ENCODE peak calls at places on chromosomes 2 and 18, in six cellular contexts. One of them, this sample, is unnamed.

GRCh38 chr2:240452471-240453256 is 17.2 kb downstream of the GPC1 start:
- DNase-seq in cardiac fibroblast: peak
- DNase-seq in lower lobe of right lung: peak
- DNase-seq in bronchial epithelial cell: no peak
- DNase-seq in coronary artery: no peak
- DNase-seq in HFF-Myc: no peak
- DNase-seq in this sample: no peak

GRCh38 chr18:55470826-55471225 is 117.2 kb downstream of the TCF4 start:
- DNase-seq in cardiac fibroblast: no peak
- DNase-seq in lower lobe of right lung: no peak
- DNase-seq in bronchial epithelial cell: no peak
- DNase-seq in coronary artery: no peak
- DNase-seq in HFF-Myc: no peak
- DNase-seq in this sample: no peak

GRCh38 chr18:48762022-48762421 is 188.7 kb downstream of the SMAD7 start:
- DNase-seq in cardiac fibroblast: no peak
- DNase-seq in lower lobe of right lung: no peak
- DNase-seq in bronchial epithelial cell: no peak
- DNase-seq in coronary artery: no peak
- DNase-seq in HFF-Myc: no peak
- DNase-seq in this sample: no peak

GRCh38 chr2:212580117-212580516 is 41.5 kb upstream of the ERBB4 start:
- DNase-seq in cardiac fibroblast: no peak
- DNase-seq in lower lobe of right lung: no peak
- DNase-seq in bronchial epithelial cell: no peak
- DNase-seq in coronary artery: no peak
- DNase-seq in HFF-Myc: no peak
- DNase-seq in this sample: no peak

GRCh38 chr2:29426354-29426753 is 311.1 kb downstream of the CLIP4 start:
- DNase-seq in cardiac fibroblast: no peak
- DNase-seq in lower lobe of right lung: no peak
- DNase-seq in bronchial epithelial cell: no peak
- DNase-seq in coronary artery: no peak
- DNase-seq in HFF-Myc: no peak
- DNase-seq in this sample: no peak

GRCh38 chr2:25740810-25741381 is 67.5 kb upstream of the DTNB start:
- DNase-seq in cardiac fibroblast: no peak
- DNase-seq in lower lobe of right lung: no peak
- DNase-seq in bronchial epithelial cell: peak
- DNase-seq in coronary artery: no peak
- DNase-seq in HFF-Myc: no peak
- DNase-seq in this sample: no peak

GRCh38 chr2:202564226-202564625 is 70.5 kb upstream of the FAM117B start:
- DNase-seq in cardiac fibroblast: peak
- DNase-seq in lower lobe of right lung: no peak
- DNase-seq in bronchial epithelial cell: no peak
- DNase-seq in coronary artery: no peak
- DNase-seq in HFF-Myc: no peak
- DNase-seq in this sample: no peak

GRCh38 chr18:36316246-36316645 is 18.7 kb downstream of the FHOD3 start:
- DNase-seq in cardiac fibroblast: no peak
- DNase-seq in lower lobe of right lung: no peak
- DNase-seq in bronchial epithelial cell: no peak
- DNase-seq in coronary artery: no peak
- DNase-seq in HFF-Myc: no peak
- DNase-seq in this sample: no peak

GRCh38 chr18:13452448-13452811 is 233.9 kb downstream of the LDLRAD4 start:
- DNase-seq in cardiac fibroblast: peak
- DNase-seq in lower lobe of right lung: no peak
- DNase-seq in bronchial epithelial cell: peak
- DNase-seq in coronary artery: peak
- DNase-seq in HFF-Myc: no peak
- DNase-seq in this sample: no peak

GRCh38 chr2:207224391-207224790 is 58.6 kb upstream of the KLF7 start:
- DNase-seq in cardiac fibroblast: no peak
- DNase-seq in lower lobe of right lung: no peak
- DNase-seq in bronchial epithelial cell: no peak
- DNase-seq in coronary artery: no peak
- DNase-seq in HFF-Myc: no peak
- DNase-seq in this sample: no peak

GRCh38 chr18:8757598-8757997 is 52.2 kb downstream of the MTCL1 start:
- DNase-seq in cardiac fibroblast: no peak
- DNase-seq in lower lobe of right lung: no peak
- DNase-seq in bronchial epithelial cell: peak
- DNase-seq in coronary artery: peak
- DNase-seq in HFF-Myc: no peak
- DNase-seq in this sample: peak

GRCh38 chr2:122414911-122415310 is 659.5 kb downstream of the TSN start:
- DNase-seq in cardiac fibroblast: no peak
- DNase-seq in lower lobe of right lung: no peak
- DNase-seq in bronchial epithelial cell: peak
- DNase-seq in coronary artery: no peak
- DNase-seq in HFF-Myc: no peak
- DNase-seq in this sample: no peak

GRCh38 chr2:195533771-195534642 is 123.0 kb upstream of the SLC39A10 start:
- DNase-seq in cardiac fibroblast: peak
- DNase-seq in lower lobe of right lung: no peak
- DNase-seq in bronchial epithelial cell: peak
- DNase-seq in coronary artery: peak
- DNase-seq in HFF-Myc: peak
- DNase-seq in this sample: peak

GRCh38 chr2:69975853-69976462 is 14.5 kb upstream of the ASPRV1 start:
- DNase-seq in cardiac fibroblast: no peak
- DNase-seq in lower lobe of right lung: peak
- DNase-seq in bronchial epithelial cell: no peak
- DNase-seq in coronary artery: no peak
- DNase-seq in HFF-Myc: no peak
- DNase-seq in this sample: no peak

GRCh38 chr2:218476676-218477075 is 57.8 kb downstream of the VIL1 start:
- DNase-seq in cardiac fibroblast: peak
- DNase-seq in lower lobe of right lung: no peak
- DNase-seq in bronchial epithelial cell: no peak
- DNase-seq in coronary artery: no peak
- DNase-seq in HFF-Myc: peak
- DNase-seq in this sample: no peak

GRCh38 chr2:24917086-24917485 is 3.0 kb downstream of the ADCY3 start:
- DNase-seq in cardiac fibroblast: peak
- DNase-seq in lower lobe of right lung: no peak
- DNase-seq in bronchial epithelial cell: no peak
- DNase-seq in coronary artery: no peak
- DNase-seq in HFF-Myc: no peak
- DNase-seq in this sample: no peak

GRCh38 chr2:37080231-37080630 is 3.9 kb downstream of the HEATR5B start:
- DNase-seq in cardiac fibroblast: peak
- DNase-seq in lower lobe of right lung: no peak
- DNase-seq in bronchial epithelial cell: no peak
- DNase-seq in coronary artery: no peak
- DNase-seq in HFF-Myc: peak
- DNase-seq in this sample: no peak

GRCh38 chr2:19799881-19800780 is 101.7 kb downstream of the TTC32 start:
- DNase-seq in cardiac fibroblast: no peak
- DNase-seq in lower lobe of right lung: no peak
- DNase-seq in bronchial epithelial cell: peak
- DNase-seq in coronary artery: peak
- DNase-seq in HFF-Myc: peak
- DNase-seq in this sample: no peak

GRCh38 chr18:79916128-79916494 is 35.3 kb downstream of the SLC66A2 start:
- DNase-seq in cardiac fibroblast: no peak
- DNase-seq in lower lobe of right lung: no peak
- DNase-seq in bronchial epithelial cell: no peak
- DNase-seq in coronary artery: peak
- DNase-seq in HFF-Myc: no peak
- DNase-seq in this sample: no peak

GRCh38 chr2:38115216-38116012 is 39.5 kb upstream of the CYP1B1 start:
- DNase-seq in cardiac fibroblast: peak
- DNase-seq in lower lobe of right lung: peak
- DNase-seq in bronchial epithelial cell: peak
- DNase-seq in coronary artery: no peak
- DNase-seq in HFF-Myc: no peak
- DNase-seq in this sample: peak

GRCh38 chr2:210199186-210199765 is 26.0 kb downstream of the ACADL start:
- DNase-seq in cardiac fibroblast: peak
- DNase-seq in lower lobe of right lung: no peak
- DNase-seq in bronchial epithelial cell: peak
- DNase-seq in coronary artery: no peak
- DNase-seq in HFF-Myc: no peak
- DNase-seq in this sample: peak

GRCh38 chr2:393711-394696 is 106.1 kb upstream of the ALKAL2 start:
- DNase-seq in cardiac fibroblast: no peak
- DNase-seq in lower lobe of right lung: no peak
- DNase-seq in bronchial epithelial cell: peak
- DNase-seq in coronary artery: no peak
- DNase-seq in HFF-Myc: no peak
- DNase-seq in this sample: no peak

GRCh38 chr2:25043241-25043867 is 1.5 kb downstream of the EFR3B start:
- DNase-seq in cardiac fibroblast: peak
- DNase-seq in lower lobe of right lung: no peak
- DNase-seq in bronchial epithelial cell: peak
- DNase-seq in coronary artery: no peak
- DNase-seq in HFF-Myc: peak
- DNase-seq in this sample: no peak

GRCh38 chr2:201872576-201872975 is 66.2 kb downstream of the CDK15 start:
- DNase-seq in cardiac fibroblast: no peak
- DNase-seq in lower lobe of right lung: no peak
- DNase-seq in bronchial epithelial cell: no peak
- DNase-seq in coronary artery: no peak
- DNase-seq in HFF-Myc: no peak
- DNase-seq in this sample: no peak

GRCh38 chr18:13335903-13336302 is 117.3 kb downstream of the LDLRAD4 start:
- DNase-seq in cardiac fibroblast: no peak
- DNase-seq in lower lobe of right lung: no peak
- DNase-seq in bronchial epithelial cell: no peak
- DNase-seq in coronary artery: no peak
- DNase-seq in HFF-Myc: no peak
- DNase-seq in this sample: no peak

GRCh38 chr2:120736955-120737801 is 1.5 kb downstream of the GLI2 start:
- DNase-seq in cardiac fibroblast: peak
- DNase-seq in lower lobe of right lung: no peak
- DNase-seq in bronchial epithelial cell: no peak
- DNase-seq in coronary artery: peak
- DNase-seq in HFF-Myc: no peak
- DNase-seq in this sample: no peak

GRCh38 chr2:71922501-71923142 is 225.0 kb downstream of the CYP26B1 start:
- DNase-seq in cardiac fibroblast: no peak
- DNase-seq in lower lobe of right lung: no peak
- DNase-seq in bronchial epithelial cell: no peak
- DNase-seq in coronary artery: peak
- DNase-seq in HFF-Myc: no peak
- DNase-seq in this sample: no peak

GRCh38 chr18:45958027-45958426 is 9.1 kb downstream of the EPG5 start:
- DNase-seq in cardiac fibroblast: no peak
- DNase-seq in lower lobe of right lung: no peak
- DNase-seq in bronchial epithelial cell: no peak
- DNase-seq in coronary artery: no peak
- DNase-seq in HFF-Myc: no peak
- DNase-seq in this sample: no peak

GRCh38 chr2:239286901-239287300 is 113.9 kb downstream of the HDAC4 start:
- DNase-seq in cardiac fibroblast: no peak
- DNase-seq in lower lobe of right lung: no peak
- DNase-seq in bronchial epithelial cell: no peak
- DNase-seq in coronary artery: no peak
- DNase-seq in HFF-Myc: no peak
- DNase-seq in this sample: no peak

GRCh38 chr18:69680128-69680527 is 267.5 kb downstream of the CD226 start:
- DNase-seq in cardiac fibroblast: no peak
- DNase-seq in lower lobe of right lung: no peak
- DNase-seq in bronchial epithelial cell: no peak
- DNase-seq in coronary artery: no peak
- DNase-seq in HFF-Myc: no peak
- DNase-seq in this sample: no peak
- H3K4me3 ChIP-seq in cardiac fibroblast: no peak
- H3K4me3 ChIP-seq in lower lobe of right lung: no peak
- H3K4me3 ChIP-seq in bronchial epithelial cell: no peak
- H3K4me3 ChIP-seq in coronary artery: no peak
- H3K4me3 ChIP-seq in HFF-Myc: no peak
- H3K4me3 ChIP-seq in this sample: no peak

GRCh38 chr2:127025357-127026062 is 81.4 kb downstream of the BIN1 start:
- DNase-seq in cardiac fibroblast: peak
- DNase-seq in lower lobe of right lung: peak
- DNase-seq in bronchial epithelial cell: peak
- DNase-seq in coronary artery: peak
- DNase-seq in HFF-Myc: no peak
- DNase-seq in this sample: peak
- TF ChIP-seq CTCF in cardiac fibroblast: peak
- TF ChIP-seq CTCF in lower lobe of right lung: peak
- TF ChIP-seq CTCF in bronchial epithelial cell: peak
- TF ChIP-seq CTCF in coronary artery: no peak
- TF ChIP-seq CTCF in HFF-Myc: peak
- TF ChIP-seq CTCF in this sample: peak

DNA sequence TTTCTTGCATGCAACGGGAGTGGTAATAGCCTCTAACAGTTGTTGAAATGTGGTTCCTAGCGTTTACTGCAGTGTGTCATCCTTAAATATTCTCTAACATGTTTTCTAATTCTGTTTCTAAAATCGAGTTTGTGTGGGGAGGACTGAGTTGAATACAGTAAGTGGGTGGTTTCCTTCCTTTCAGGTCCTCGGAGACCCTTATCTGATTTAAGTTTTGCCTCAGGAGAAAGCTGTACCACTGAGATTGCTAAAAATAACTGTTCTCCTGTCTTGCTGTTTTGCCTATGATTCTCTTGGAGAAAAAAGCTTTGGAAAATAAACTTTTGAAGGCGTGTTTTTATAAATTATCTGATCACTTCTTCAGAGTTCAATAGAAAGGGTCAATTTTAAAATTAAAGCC is 59.4 kb upstream of the LRRTM1 start:
- DNase-seq in cardiac fibroblast: peak
- DNase-seq in lower lobe of right lung: no peak
- DNase-seq in bronchial epithelial cell: no peak
- DNase-seq in coronary artery: no peak
- DNase-seq in HFF-Myc: no peak
- DNase-seq in this sample: no peak
- H3K4me3 ChIP-seq in cardiac fibroblast: no peak
- H3K4me3 ChIP-seq in lower lobe of right lung: no peak
- H3K4me3 ChIP-seq in bronchial epithelial cell: no peak
- H3K4me3 ChIP-seq in coronary artery: no peak
- H3K4me3 ChIP-seq in HFF-Myc: no peak
- H3K4me3 ChIP-seq in this sample: no peak

GRCh38 chr2:88190808-88191721 is 20.9 kb downstream of the THNSL2 start:
- DNase-seq in cardiac fibroblast: peak
- DNase-seq in lower lobe of right lung: no peak
- DNase-seq in bronchial epithelial cell: peak
- DNase-seq in coronary artery: no peak
- DNase-seq in HFF-Myc: peak
- DNase-seq in this sample: peak

GRCh38 chr2:88188741-88189140 is 18.6 kb downstream of the THNSL2 start:
- DNase-seq in cardiac fibroblast: peak
- DNase-seq in lower lobe of right lung: no peak
- DNase-seq in bronchial epithelial cell: peak
- DNase-seq in coronary artery: no peak
- DNase-seq in HFF-Myc: peak
- DNase-seq in this sample: no peak

GRCh38 chr2:88192613-88193012 is 22.5 kb downstream of the THNSL2 start:
- DNase-seq in cardiac fibroblast: no peak
- DNase-seq in lower lobe of right lung: no peak
- DNase-seq in bronchial epithelial cell: no peak
- DNase-seq in coronary artery: no peak
- DNase-seq in HFF-Myc: no peak
- DNase-seq in this sample: no peak

GRCh38 chr2:88195247-88195646 is 25.1 kb downstream of the THNSL2 start:
- DNase-seq in cardiac fibroblast: no peak
- DNase-seq in lower lobe of right lung: no peak
- DNase-seq in bronchial epithelial cell: no peak
- DNase-seq in coronary artery: no peak
- DNase-seq in HFF-Myc: no peak
- DNase-seq in this sample: no peak

GRCh38 chr2:88191722-88192042 is 21.5 kb downstream of the THNSL2 start:
- DNase-seq in cardiac fibroblast: no peak
- DNase-seq in lower lobe of right lung: no peak
- DNase-seq in bronchial epithelial cell: no peak
- DNase-seq in coronary artery: no peak
- DNase-seq in HFF-Myc: no peak
- DNase-seq in this sample: no peak
- TF ChIP-seq CTCF in cardiac fibroblast: no peak
- TF ChIP-seq CTCF in lower lobe of right lung: no peak
- TF ChIP-seq CTCF in bronchial epithelial cell: no peak
- TF ChIP-seq CTCF in coronary artery: no peak
- TF ChIP-seq CTCF in HFF-Myc: no peak
- TF ChIP-seq CTCF in this sample: peak